ENCODE peak calls at places on chromosomes 13 and 19, in four cellular contexts. One of them, this sample, is unnamed.

GRCh38 chr13:45356966-45357689 is 16.1 kb upstream of the TPT1 start:
- DNase-seq in PC-3: no peak
- DNase-seq in T-helper 2 cell: no peak
- DNase-seq in Peyer's patch: no peak
- DNase-seq in this sample: no peak

GRCh38 chr13:20942938-20943518 is 40.5 kb upstream of the XPO4 start:
- DNase-seq in T-helper 2 cell: no peak
- DNase-seq in Peyer's patch: no peak
- DNase-seq in PC-3: no peak
- DNase-seq in this sample: no peak

GRCh38 chr13:101453784-101454201 is 1.3 kb downstream of the ITGBL1 start:
- DNase-seq in T-helper 2 cell: peak; percentile 10
- DNase-seq in PC-3: peak; percentile 81
- DNase-seq in Peyer's patch: no peak
- DNase-seq in this sample: no peak

GRCh38 chr19:23790641-23791488 is 32.2 kb upstream of the ZNF681 start:
- DNase-seq in T-helper 2 cell: no peak
- DNase-seq in Peyer's patch: no peak
- DNase-seq in PC-3: no peak
- DNase-seq in this sample: no peak

GRCh38 chr13:103810026-103810425 is 743.8 kb upstream of the SLC10A2 start:
- DNase-seq in PC-3: no peak
- DNase-seq in Peyer's patch: no peak
- DNase-seq in T-helper 2 cell: no peak
- DNase-seq in this sample: no peak

GRCh38 chr13:110301606-110302131 is 5.3 kb downstream of the COL4A1 start:
- DNase-seq in T-helper 2 cell: no peak
- DNase-seq in Peyer's patch: no peak
- DNase-seq in PC-3: no peak
- DNase-seq in this sample: no peak

GRCh38 chr13:29791997-29792775 is 58.2 kb downstream of the UBL3 start:
- DNase-seq in PC-3: no peak
- DNase-seq in Peyer's patch: no peak
- DNase-seq in T-helper 2 cell: no peak
- DNase-seq in this sample: no peak

GRCh38 chr19:53947624-53948023 is 15.1 kb upstream of the CACNG8 start:
- DNase-seq in PC-3: peak; percentile 23
- DNase-seq in Peyer's patch: no peak
- DNase-seq in T-helper 2 cell: no peak
- DNase-seq in this sample: no peak

GRCh38 chr19:7899751-7900352 is 3.8 kb upstream of the MAP2K7 start:
- DNase-seq in Peyer's patch: peak; percentile 43
- DNase-seq in T-helper 2 cell: no peak
- DNase-seq in PC-3: no peak
- DNase-seq in this sample: no peak

GRCh38 chr13:34883381-34883780 is 58.7 kb upstream of the NBEA start:
- DNase-seq in Peyer's patch: no peak
- DNase-seq in T-helper 2 cell: no peak
- DNase-seq in PC-3: no peak
- DNase-seq in this sample: no peak

GRCh38 chr19:45952691-45953505 is 20.8 kb downstream of the NOVA2 start:
- DNase-seq in PC-3: peak; percentile 42
- DNase-seq in T-helper 2 cell: peak; percentile 59
- DNase-seq in Peyer's patch: no peak
- DNase-seq in this sample: no peak

GRCh38 chr19:5926641-5927438 is 12.8 kb downstream of the CAPS start:
- DNase-seq in Peyer's patch: no peak
- DNase-seq in T-helper 2 cell: no peak
- DNase-seq in PC-3: no peak
- DNase-seq in this sample: no peak